ENCODE peak calls at places on chromosomes 7 and 10, in six cellular contexts. Q is lower leg skin, T is GM06990, F is tibial artery, E is fibroblast of lung, L is upper lobe of left lung. C is an unnamed sample.

GRCh38 chr10:70418229-70418628 is 14.3 kb downstream of the EIF4EBP2 start:
- DNase-seq in Q (no peak), T (no peak), F (no peak), E (peak), L (no peak), C (no peak)

GRCh38 chr7:24864214-24864817 is 107.1 kb upstream of the GSDME start:
- DNase-seq in Q (no peak), T (no peak), F (no peak), E (no peak), L (no peak), C (no peak)

GRCh38 chr7:94087664-94088352 is 83.7 kb upstream of the BET1 start:
- DNase-seq in Q (peak), T (peak), F (no peak), E (peak), L (no peak), C (peak)

GRCh38 chr7:20795881-20796280 is 9.2 kb upstream of the SP8 start:
- DNase-seq in Q (no peak), T (no peak), F (no peak), E (no peak), L (no peak), C (no peak)

GRCh38 chr7:135980665-135981180 is 3.6 kb upstream of the MTPN start:
- DNase-seq in Q (peak), T (peak), F (no peak), E (peak), L (no peak), C (no peak)

GRCh38 chr10:69457771-69458237 is 6.5 kb downstream of the TSPAN15 start:
- DNase-seq in Q (no peak), T (no peak), F (no peak), E (no peak), L (no peak), C (no peak)

GRCh38 chr10:50511512-50512213 is 112.1 kb downstream of the SGMS1 start:
- DNase-seq in Q (no peak), T (peak), F (no peak), E (peak), L (no peak), C (no peak)

GRCh38 chr7:142805350-142806020 is 34.7 kb downstream of the PRSS2 start:
- DNase-seq in Q (no peak), T (no peak), F (no peak), E (no peak), L (no peak), C (no peak)

GRCh38 chr7:44665531-44666213 is 59.2 kb downstream of the OGDH start:
- DNase-seq in Q (no peak), T (no peak), F (no peak), E (peak), L (no peak), C (peak)

GRCh38 chr10:114458955-114459354 is 54.7 kb upstream of the AFAP1L2 start:
- DNase-seq in Q (no peak), T (no peak), F (no peak), E (no peak), L (no peak), C (no peak)

GRCh38 chr10:104767745-104768144 is 126.7 kb downstream of the SORCS3 start:
- DNase-seq in Q (no peak), T (no peak), F (no peak), E (no peak), L (no peak), C (no peak)

GRCh38 chr10:43076876-43077420 is at the start of gene RET:
- DNase-seq in Q (no peak), T (peak), F (no peak), E (no peak), L (peak), C (no peak)
- H3K4me3 ChIP-seq in Q (peak), T (no peak), F (peak), E (peak), L (peak), C (peak)

DNA sequence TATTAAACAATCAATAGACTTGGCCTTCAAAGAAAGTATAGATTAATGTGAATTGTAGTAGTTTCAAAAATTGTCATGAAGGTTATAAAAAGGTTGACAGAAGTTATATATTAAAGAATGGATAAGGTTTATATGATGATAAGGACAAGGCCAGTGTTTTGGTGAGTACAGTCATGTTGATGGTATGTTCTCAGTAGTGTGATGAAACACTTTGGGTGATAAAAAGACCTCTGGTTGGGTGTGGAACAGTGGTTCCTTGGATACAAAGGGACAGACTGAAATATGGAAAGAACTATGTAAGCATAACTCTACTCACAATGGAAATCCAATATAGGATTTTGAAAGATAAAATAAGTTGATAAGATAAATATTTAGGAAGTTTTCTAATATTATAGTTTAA is 866.3 kb downstream of the ANKRD7 start:
- DNase-seq in Q (no peak), T (no peak), F (no peak), E (no peak), L (no peak), C (no peak)
- TF ChIP-seq CTCF in Q (no peak), T (no peak), F (no peak), E (no peak), L (no peak), C (no peak)

DNA sequence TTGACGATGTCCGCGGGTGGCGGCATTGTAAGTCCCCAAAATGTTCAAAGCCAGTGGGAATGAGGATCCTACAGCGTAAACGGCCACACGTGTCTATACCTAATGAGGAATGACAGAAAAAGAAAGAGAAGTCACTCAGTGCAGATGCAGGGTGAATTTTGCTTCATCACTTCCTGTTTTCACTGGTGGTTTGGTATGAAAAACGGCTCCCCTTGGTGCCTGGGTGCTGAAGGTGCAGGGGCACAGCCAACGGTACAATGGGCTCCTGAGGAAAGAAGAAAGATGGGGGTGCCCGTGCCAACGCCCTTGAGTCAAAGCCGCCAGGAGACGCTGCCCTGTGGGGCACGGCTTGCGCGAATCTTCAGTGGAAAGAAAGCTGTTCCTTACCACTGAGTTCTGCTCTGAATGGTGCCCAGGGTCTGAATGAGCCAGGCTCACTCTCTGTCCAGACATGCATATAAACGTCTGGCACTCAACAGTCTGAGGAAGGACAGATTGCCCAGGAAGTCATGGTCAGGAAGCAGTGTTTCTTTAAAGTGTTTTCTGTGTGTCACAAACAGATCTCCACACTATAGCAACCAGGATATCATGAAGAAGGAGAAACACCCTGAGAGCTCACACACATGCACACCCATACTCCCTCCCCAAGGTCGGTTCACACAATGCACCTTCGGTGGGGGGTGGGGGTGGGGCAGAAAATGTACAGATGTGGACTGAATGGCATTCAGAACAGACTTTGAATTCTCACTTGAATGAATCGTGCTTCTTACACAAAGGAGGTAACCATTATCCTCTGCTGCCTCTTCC is 105.8 kb downstream of the ELMO1 start:
- DNase-seq in Q (no peak), T (peak), F (no peak), E (no peak), L (peak), C (no peak)
- H3K4me3 ChIP-seq in Q (no peak), T (peak), F (no peak), E (no peak), L (peak), C (no peak)

DNA sequence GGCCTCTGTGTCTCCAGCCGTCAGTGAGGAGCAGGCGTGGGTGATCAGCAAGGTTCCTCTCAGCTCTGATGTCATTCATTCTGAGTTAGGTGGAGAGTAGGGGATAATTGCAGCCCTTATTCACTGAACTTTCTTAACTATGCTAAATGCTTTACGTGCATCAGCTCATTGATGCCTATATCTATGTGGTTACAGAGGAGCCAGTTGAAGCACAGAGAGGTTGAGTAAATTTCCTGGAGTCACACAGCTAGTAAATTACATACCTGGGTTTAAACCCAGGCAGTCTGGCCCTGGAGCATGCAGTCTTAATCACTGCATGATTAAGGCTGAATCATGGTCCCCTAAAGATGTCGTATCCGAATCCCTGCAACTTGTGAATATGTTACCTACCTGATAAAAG is 99.6 kb downstream of the GRK5 start:
- DNase-seq in Q (no peak), T (no peak), F (no peak), E (peak), L (no peak), C (no peak)
- TF ChIP-seq CTCF in Q (no peak), T (no peak), F (no peak), E (no peak), L (no peak), C (no peak)

GRCh38 chr7:130356760-130357611 is 12.4 kb downstream of the CPA5 start:
- DNase-seq in Q (peak), T (no peak), F (peak), E (peak), L (no peak), C (peak)
- H3K4me3 ChIP-seq in Q (no peak), T (no peak), F (no peak), E (no peak), L (no peak), C (no peak)

GRCh38 chr10:119348516-119349240 is 141.3 kb downstream of the GRK5 start:
- DNase-seq in Q (no peak), T (no peak), F (no peak), E (peak), L (no peak), C (no peak)
- TF ChIP-seq CTCF in Q (no peak), T (no peak), F (no peak), E (no peak), L (no peak), C (no peak)